ENCODE peak calls at places on chromosome 13, in four cellular contexts. Z is CD4-positive, alpha-beta memory T cell; P is fibroblast of villous mesenchyme; Q is astrocyte of the spinal cord. E is an unnamed sample.

GRCh38 chr13:23510544-23510916 is 59.7 kb upstream of the TNFRSF19 start:
- DNase-seq in Z (no peak), P (peak), Q (no peak), E (no peak)

GRCh38 chr13:25619897-25620296 is 248.1 kb downstream of the ATP8A2 start:
- DNase-seq in P (no peak), Z (no peak), Q (no peak), E (no peak)

GRCh38 chr13:80116107-80116506 is 224.8 kb downstream of the SPRY2 start:
- DNase-seq in Z (no peak), P (peak), Q (peak), E (no peak)

GRCh38 chr13:66159526-66159925 is 1070.6 kb downstream of the PCDH9 start:
- DNase-seq in Q (no peak), P (no peak), Z (no peak), E (no peak)

GRCh38 chr13:98672947-98673545 is 79.4 kb downstream of the SLC15A1 start:
- DNase-seq in Z (peak), Q (peak), P (peak), E (peak)

GRCh38 chr13:67827992-67828391 is 597.9 kb upstream of the PCDH9 start:
- DNase-seq in Z (no peak), P (no peak), Q (peak), E (no peak)

GRCh38 chr13:96617528-96617927 is 376.7 kb downstream of the OXGR1 start:
- DNase-seq in Q (no peak), P (no peak), Z (no peak), E (no peak)

GRCh38 chr13:22107549-22107948 is 436.7 kb downstream of the FGF9 start:
- DNase-seq in P (no peak), Q (peak), Z (no peak), E (no peak)

GRCh38 chr13:79126706-79127105 is 279.3 kb downstream of the RBM26 start:
- DNase-seq in Q (no peak), P (no peak), Z (no peak), E (no peak)

GRCh38 chr13:19090495-19090894 is 91.1 kb downstream of the TUBA3C start:
- DNase-seq in P (no peak), Z (no peak), Q (no peak), E (no peak)

GRCh38 chr13:46367622-46368327 is 19.3 kb downstream of the RUBCNL start:
- DNase-seq in P (no peak), Q (peak), Z (no peak), E (no peak)

GRCh38 chr13:106533101-106533939 is 2.1 kb downstream of the EFNB2 start:
- DNase-seq in Z (no peak), P (peak), Q (peak), E (peak)

GRCh38 chr13:101339202-101339601 is 77.1 kb downstream of the NALCN start:
- DNase-seq in P (no peak), Q (no peak), Z (no peak), E (no peak)

GRCh38 chr13:23643828-23644419 is 73.7 kb downstream of the TNFRSF19 start:
- DNase-seq in Z (no peak), Q (no peak), P (peak), E (no peak)

GRCh38 chr13:100954430-100955361 is 280.1 kb upstream of the TMTC4 start:
- DNase-seq in Q (no peak), Z (no peak), P (no peak), E (no peak)

GRCh38 chr13:112067121-112067741 is at the start of gene SOX1:
- DNase-seq in P (no peak), Q (peak), Z (no peak), E (no peak)

DNA sequence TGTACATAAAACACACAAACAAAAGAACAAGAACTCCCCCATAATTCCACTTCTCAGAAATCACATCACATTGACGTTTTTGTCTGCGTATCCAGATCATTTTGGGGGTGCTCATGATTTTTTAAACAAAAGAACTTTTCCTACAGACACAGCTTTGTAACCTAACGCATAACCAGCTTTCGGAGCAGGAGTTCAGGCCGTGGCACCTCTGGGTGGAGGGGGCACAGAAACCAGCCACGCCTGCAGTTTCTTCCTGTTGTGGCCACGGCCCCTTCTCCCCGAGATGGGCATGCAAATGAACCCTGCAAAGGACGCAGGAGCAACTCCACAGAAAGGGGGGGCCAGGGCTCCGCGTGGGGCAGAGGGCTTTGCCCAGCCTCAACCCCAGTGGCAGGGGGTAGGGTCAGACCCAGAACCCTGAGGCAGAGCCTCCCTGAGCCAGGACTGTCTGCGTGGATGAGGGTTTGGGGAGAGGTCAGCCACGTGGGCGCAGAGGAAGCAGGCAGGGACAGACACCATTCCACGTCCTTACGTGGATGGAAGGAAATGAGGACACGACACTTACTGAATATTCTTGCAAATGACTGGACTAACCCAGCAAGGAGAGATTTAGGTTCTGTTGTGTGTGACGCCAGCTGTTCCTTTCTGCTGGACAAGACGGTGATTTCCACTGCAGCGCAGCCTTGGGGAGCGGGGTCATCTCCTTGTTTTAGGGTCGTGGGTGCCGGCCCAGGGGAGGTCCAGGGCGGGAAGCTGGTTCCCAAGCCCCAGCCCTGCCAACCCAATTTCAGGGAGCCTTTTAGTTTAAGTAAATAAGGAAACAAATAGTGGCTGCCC is 64.3 kb downstream of the RASA3 start:
- DNase-seq in P (peak), Z (peak), Q (no peak), E (peak)
- H3K4me3 ChIP-seq in P (no peak), Z (peak), Q (no peak), E (peak)

GRCh38 chr13:27919299-27919933 is 384 bp upstream of the PDX1 start:
- DNase-seq in Z (no peak), Q (peak), P (no peak), E (no peak)

GRCh38 chr13:27919934-27920676 is at the start of gene PDX1:
- DNase-seq in Q (no peak), Z (no peak), P (no peak), E (no peak)

GRCh38 chr13:27921961-27922910 is 2.4 kb downstream of the PDX1 start:
- DNase-seq in P (no peak), Q (no peak), Z (no peak), E (no peak)

GRCh38 chr13:27921421-27921960 is 1.7 kb downstream of the PDX1 start:
- DNase-seq in Q (no peak), Z (no peak), P (no peak), E (no peak)

GRCh38 chr13:27920677-27921420 is 1.0 kb downstream of the PDX1 start:
- DNase-seq in Z (no peak), Q (no peak), P (peak), E (no peak)
- H3K4me3 ChIP-seq in Z (no peak), Q (no peak), P (peak), E (no peak)

DNA sequence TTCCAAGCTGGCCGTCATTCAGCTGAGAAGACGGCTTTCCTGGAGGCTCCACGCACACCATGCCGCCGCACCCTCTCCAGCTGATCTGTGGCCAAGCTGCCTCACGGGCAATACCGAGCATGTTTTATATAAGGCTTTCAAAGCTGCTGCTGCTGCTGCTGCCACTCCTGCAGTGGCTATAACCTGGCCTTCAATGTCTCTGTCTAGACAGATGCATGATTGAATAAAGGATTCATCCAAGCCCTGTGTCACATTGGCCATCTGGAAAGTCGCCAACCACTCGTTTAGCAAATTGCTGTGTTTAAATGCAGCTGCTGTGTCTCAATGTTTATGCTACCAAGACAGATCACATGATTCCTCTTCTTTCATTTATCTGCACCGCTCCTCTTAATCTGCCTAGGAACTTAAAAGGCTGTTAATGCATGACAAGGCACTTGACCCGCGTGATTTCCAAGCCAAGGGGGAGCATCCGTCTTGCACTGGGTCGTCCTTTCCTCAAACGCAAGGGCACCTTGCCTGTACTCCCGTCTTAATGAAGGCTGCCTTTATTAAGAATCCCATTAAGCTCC is 114.3 kb downstream of the TEX26 start:
- DNase-seq in P (peak), Z (no peak), Q (peak), E (no peak)
- H3K4me3 ChIP-seq in P (no peak), Z (no peak), Q (no peak), E (no peak)

GRCh38 chr13:31944262-31945160 is 87.1 kb upstream of the FRY start:
- DNase-seq in Q (no peak), P (no peak), Z (no peak), E (no peak)
- H3K4me3 ChIP-seq in Q (no peak), P (no peak), Z (no peak), E (no peak)

GRCh38 chr13:20175907-20176652 is 15.2 kb upstream of the GJA3 start:
- DNase-seq in P (no peak), Q (no peak), Z (no peak), E (no peak)
- H3K4me3 ChIP-seq in P (no peak), Q (no peak), Z (no peak), E (no peak)

GRCh38 chr13:109412232-109412935 is 374.0 kb downstream of the IRS2 start:
- DNase-seq in P (peak), Q (peak), Z (no peak), E (no peak)
- H3K4me3 ChIP-seq in P (no peak), Q (no peak), Z (no peak), E (no peak)

E was measured in CD8-positive, alpha-beta memory T cell.